ENCODE peak calls at places on chromosomes 6 and 20, in nine cellular contexts. Q is heart right ventricle, I is OCI-LY7, U is Peyer's patch, M is neural progenitor cell, B is neuronal stem cell, H is lower lobe of right lung, Z is pancreas, X is ascending aorta. N is an unnamed sample.
A peak's percentile ranks its signal among the peaks of the same experiment; 100 is the strongest.

GRCh38 chr20:31863296-31864085 is 6.8 kb downstream of the DUSP15 start:
- DNase-seq in Q (no peak), I (no peak), U (no peak), M (no peak), B (no peak), H (no peak), Z (no peak), X (peak; percentile 47), N (no peak)

GRCh38 chr6:157228421-157229218 is 94.7 kb downstream of the TMEM242 start:
- DNase-seq in Q (no peak), I (no peak), U (no peak), M (peak; percentile 79), B (peak; percentile 39), H (no peak), Z (no peak), X (peak; percentile 63), N (peak; percentile 71)

GRCh38 chr6:135173989-135174484 is 7.1 kb upstream of the MYB start:
- DNase-seq in Q (no peak), I (no peak), U (no peak), M (no peak), B (no peak), H (no peak), Z (no peak), X (no peak), N (no peak)

GRCh38 chr6:25375125-25375524 is 96.0 kb downstream of the CARMIL1 start:
- DNase-seq in Q (no peak), I (no peak), U (no peak), M (no peak), B (no peak), H (no peak), Z (no peak), X (no peak), N (no peak)

GRCh38 chr20:33444797-33445560 is 1.4 kb upstream of the SNTA1 start:
- DNase-seq in Q (no peak), I (peak; percentile 82), U (peak; percentile 34), M (no peak), B (no peak), H (no peak), Z (no peak), X (no peak), N (no peak)

GRCh38 chr6:36314221-36315014 is 22.3 kb downstream of the BNIP5 start:
- DNase-seq in Q (no peak), I (no peak), U (no peak), M (no peak), B (no peak), H (no peak), Z (no peak), X (no peak), N (no peak)

GRCh38 chr6:49550413-49551125 is at the start of gene C6orf141:
- DNase-seq in Q (no peak), I (no peak), U (no peak), M (peak; percentile 91), B (peak; percentile 76), H (peak; percentile 48), Z (peak; percentile 13), X (no peak), N (peak; percentile 84)

GRCh38 chr6:116016846-116017545 is 43.7 kb downstream of the FRK start:
- DNase-seq in Q (no peak), I (no peak), U (no peak), M (no peak), B (no peak), H (no peak), Z (no peak), X (no peak), N (no peak)

GRCh38 chr20:21174425-21175239 is 48.8 kb downstream of the KIZ start:
- DNase-seq in Q (no peak), I (no peak), U (no peak), M (no peak), B (no peak), H (no peak), Z (no peak), X (no peak), N (no peak)

GRCh38 chr6:144144996-144145395 is 5.3 kb upstream of the STX11 start:
- DNase-seq in Q (no peak), I (no peak), U (no peak), M (no peak), B (no peak), H (no peak), Z (no peak), X (no peak), N (no peak)

GRCh38 chr6:168451805-168452204 is 10.8 kb downstream of the SMOC2 start:
- DNase-seq in Q (no peak), I (no peak), U (no peak), M (peak; percentile 50), B (no peak), H (no peak), Z (no peak), X (no peak), N (no peak)

GRCh38 chr6:164167873-164168405 is 753.4 kb downstream of the QKI start:
- DNase-seq in Q (no peak), I (no peak), U (no peak), M (no peak), B (no peak), H (no peak), Z (no peak), X (no peak), N (no peak)

GRCh38 chr6:130381012-130381411 is 15.2 kb downstream of the TMEM200A start:
- DNase-seq in Q (no peak), I (no peak), U (no peak), M (no peak), B (no peak), H (no peak), Z (no peak), X (no peak), N (no peak)

GRCh38 chr6:2560903-2561698 is 189.6 kb downstream of the MYLK4 start:
- DNase-seq in Q (no peak), I (no peak), U (no peak), M (no peak), B (no peak), H (no peak), Z (no peak), X (no peak), N (no peak)

GRCh38 chr20:45373353-45374100 is 4.6 kb downstream of the TP53TG5 start:
- DNase-seq in Q (peak; percentile 91), I (peak; percentile 83), U (peak; percentile 83), M (peak; percentile 90), B (peak; percentile 63), H (peak; percentile 92), Z (peak; percentile 84), X (peak; percentile 93), N (peak; percentile 95)

GRCh38 chr6:3457710-3458605 is 1.1 kb upstream of the SLC22A23 start:
- DNase-seq in Q (peak; percentile 7), I (no peak), U (no peak), M (peak; percentile 59), B (no peak), H (peak; percentile 68), Z (peak; percentile 55), X (no peak), N (no peak)

GRCh38 chr20:46414608-46415007 is 8.2 kb upstream of the ELMO2 start:
- DNase-seq in Q (no peak), I (no peak), U (no peak), M (no peak), B (no peak), H (no peak), Z (no peak), X (no peak), N (no peak)

DNA sequence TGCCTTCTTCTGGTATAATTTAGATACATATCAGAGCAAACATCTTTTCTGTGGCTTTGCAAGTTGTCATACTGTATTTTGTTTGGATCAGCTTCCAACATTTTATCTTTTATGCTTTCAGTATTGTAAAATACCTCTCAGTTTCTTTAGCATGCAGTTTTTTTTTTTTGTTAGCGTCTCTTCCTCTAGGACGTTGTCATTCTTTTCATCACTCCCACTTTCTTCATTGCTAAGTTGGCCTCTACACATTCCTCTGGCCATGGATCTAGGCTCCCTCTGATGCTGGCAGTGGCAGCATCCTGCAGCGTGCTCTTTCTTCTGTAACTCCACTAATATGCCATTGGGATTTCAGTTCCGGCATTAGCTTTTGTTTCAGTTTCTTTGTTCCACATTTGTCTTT is 21.7 kb downstream of the RPRD1B start:
- DNase-seq in Q (no peak), I (no peak), U (no peak), M (no peak), B (no peak), H (no peak), Z (no peak), X (no peak), N (no peak)
- H3K36me3 ChIP-seq in Q (peaks cover 20% of the 10 kb centered on the region), I (peaks cover 88% of the 10 kb centered on the region), U (no peaks in the 10 kb centered on the region), M (peaks cover 19% of the 10 kb centered on the region), B (peaks cover 92% of the 10 kb centered on the region), H (peaks cover 61% of the 10 kb centered on the region), Z (peaks cover 7% of the 10 kb centered on the region), X (peaks cover 26% of the 10 kb centered on the region), N (peaks cover 55% of the 10 kb centered on the region)

GRCh38 chr20:34495928-34496327 is 20.3 kb upstream of the DYNLRB1 start:
- DNase-seq in Q (no peak), I (peak; percentile 8), U (no peak), M (no peak), B (no peak), H (no peak), Z (no peak), X (no peak), N (no peak)
- H3K36me3 ChIP-seq in Q (peaks cover 22% of the 10 kb centered on the region), I (peaks cover 85% of the 10 kb centered on the region), U (no peaks in the 10 kb centered on the region), M (peaks cover 20% of the 10 kb centered on the region), B (peaks cover 85% of the 10 kb centered on the region), H (peaks cover 63% of the 10 kb centered on the region), Z (no peaks in the 10 kb centered on the region), X (peaks cover 39% of the 10 kb centered on the region), N (no peaks in the 10 kb centered on the region)

DNA sequence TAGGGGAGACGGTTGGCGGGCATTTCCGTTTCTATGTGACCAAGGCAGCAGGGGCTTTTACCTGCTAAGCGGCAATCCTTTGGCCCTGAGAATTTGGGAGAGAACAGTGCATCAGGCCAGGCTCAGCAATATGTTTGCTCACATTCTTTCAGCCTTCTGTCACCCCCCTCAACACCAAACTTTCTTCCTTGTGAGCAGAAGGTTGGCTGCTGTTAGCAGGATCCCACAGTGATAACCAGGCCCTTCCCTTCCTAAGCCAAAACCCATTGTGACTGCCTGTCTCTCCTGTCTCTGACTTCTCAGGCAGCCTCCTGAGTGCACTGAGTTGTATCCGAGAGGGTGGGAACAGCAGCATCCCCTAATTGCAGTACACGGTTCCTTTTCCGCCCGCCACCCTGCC is 43.7 kb downstream of the STK35 start:
- DNase-seq in Q (no peak), I (no peak), U (no peak), M (no peak), B (no peak), H (no peak), Z (no peak), X (no peak), N (no peak)
- H3K36me3 ChIP-seq in Q (no peaks in the 10 kb centered on the region), I (peaks cover 4% of the 10 kb centered on the region), U (no peaks in the 10 kb centered on the region), M (no peaks in the 10 kb centered on the region), B (peaks cover 65% of the 10 kb centered on the region), H (peaks cover 54% of the 10 kb centered on the region), Z (no peaks in the 10 kb centered on the region), X (peaks cover 22% of the 10 kb centered on the region), N (peaks cover 60% of the 10 kb centered on the region)

GRCh38 chr20:63210011-63210605 is 5.8 kb downstream of the YTHDF1 start:
- DNase-seq in Q (no peak), I (no peak), U (no peak), M (no peak), B (no peak), H (no peak), Z (no peak), X (no peak), N (no peak)
- H3K36me3 ChIP-seq in Q (peaks cover 37% of the 10 kb centered on the region), I (peaks cover 95% of the 10 kb centered on the region), U (no peaks in the 10 kb centered on the region), M (peaks cover 6% of the 10 kb centered on the region), B (peaks cover 95% of the 10 kb centered on the region), H (peaks cover 91% of the 10 kb centered on the region), Z (peaks cover 21% of the 10 kb centered on the region), X (peaks cover 49% of the 10 kb centered on the region), N (peaks cover 88% of the 10 kb centered on the region)

GRCh38 chr20:63599396-63600050 is 25.5 kb upstream of the HELZ2 start:
- DNase-seq in Q (no peak), I (no peak), U (no peak), M (no peak), B (no peak), H (no peak), Z (no peak), X (no peak), N (no peak)
- H3K36me3 ChIP-seq in Q (peaks cover 24% of the 10 kb centered on the region), I (peaks cover 39% of the 10 kb centered on the region), U (peaks cover 3% of the 10 kb centered on the region), M (no peaks in the 10 kb centered on the region), B (peaks cover 76% of the 10 kb centered on the region), H (peaks cover 84% of the 10 kb centered on the region), Z (peaks cover 8% of the 10 kb centered on the region), X (peaks cover 66% of the 10 kb centered on the region), N (no peaks in the 10 kb centered on the region)